ENCODE peak calls at places on chromosome 20, in five cellular contexts. S is AG04450, B is keratinocyte, M is heart right ventricle, X is pancreas. P is an unnamed sample.
A peak's percentile ranks its signal among the peaks of the same experiment; 100 is the strongest.

GRCh38 chr20:7232796-7233195 is 465.3 kb downstream of the BMP2 start:
- DNase-seq in X (no peak), B (peak; percentile 5), M (no peak), S (no peak), P (no peak)

GRCh38 chr20:3889489-3890409 is 562 bp downstream of the PANK2 start:
- DNase-seq in B (no peak), S (no peak), X (peak; percentile 32), M (peak; percentile 40), P (peak; percentile 69)

GRCh38 chr20:23362392-23363256 is 642 bp downstream of the GZF1 start:
- DNase-seq in M (peak; percentile 34), B (no peak), S (no peak), X (peak; percentile 46), P (peak; percentile 39)

GRCh38 chr20:52959125-52959524 is 13.0 kb upstream of the TSHZ2 start:
- DNase-seq in S (no peak), X (no peak), M (no peak), B (no peak), P (no peak)

GRCh38 chr20:51369503-51369902 is 173.0 kb downstream of the NFATC2 start:
- DNase-seq in X (no peak), B (no peak), S (no peak), M (no peak), P (no peak)

GRCh38 chr20:62025832-62026563 is 39.7 kb downstream of the TAF4 start:
- DNase-seq in X (no peak), B (no peak), M (peak; percentile 63), S (peak; percentile 20), P (no peak)

GRCh38 chr20:63580796-63581461 is 6.9 kb upstream of the HELZ2 start:
- DNase-seq in X (no peak), S (no peak), B (peak; percentile 45), M (no peak), P (peak; percentile 80)

GRCh38 chr20:62522748-62523396 is 47.1 kb upstream of the GATA5 start:
- DNase-seq in B (no peak), S (no peak), X (no peak), M (no peak), P (no peak)

GRCh38 chr20:38499366-38499765 is 26.7 kb downstream of the RALGAPB start:
- DNase-seq in B (no peak), X (no peak), S (no peak), M (no peak), P (no peak)

GRCh38 chr20:21698494-21699215 is 6.8 kb upstream of the PAX1 start:
- DNase-seq in X (no peak), S (no peak), M (no peak), B (no peak), P (no peak)

GRCh38 chr20:4601630-4602296 is 119.9 kb upstream of the PRND start:
- DNase-seq in M (peak; percentile 78), S (no peak), X (no peak), B (peak; percentile 44), P (no peak)

GRCh38 chr20:63966172-63966943 is 3.4 kb downstream of the ZNF512B start:
- DNase-seq in M (no peak), S (no peak), X (no peak), B (no peak), P (no peak)

GRCh38 chr20:6636209-6637159 is 131.0 kb upstream of the BMP2 start:
- DNase-seq in B (no peak), X (peak; percentile 43), S (peak; percentile 30), M (peak; percentile 45), P (no peak)

GRCh38 chr20:58810116-58810878 is 40.4 kb downstream of the GNAS-AS1 start:
- DNase-seq in S (no peak), B (no peak), M (no peak), X (no peak), P (no peak)

GRCh38 chr20:40525356-40525755 is 163.7 kb downstream of the MAFB start:
- DNase-seq in S (peak; percentile 32), M (no peak), B (no peak), X (no peak), P (no peak)

GRCh38 chr20:51244496-51244895 is 221.6 kb upstream of the KCNG1 start:
- DNase-seq in X (no peak), M (no peak), B (no peak), S (no peak), P (no peak)

GRCh38 chr20:4896119-4896700 is 105.1 kb downstream of the SLC23A2 start:
- DNase-seq in M (no peak), B (no peak), S (no peak), X (no peak), P (no peak)

GRCh38 chr20:58407201-58407873 is 18.3 kb downstream of the VAPB start:
- DNase-seq in M (no peak), X (no peak), S (no peak), B (no peak), P (no peak)

GRCh38 chr20:41055679-41056078 is 27.1 kb downstream of the TOP1 start:
- DNase-seq in S (no peak), B (no peak), M (no peak), X (no peak), P (no peak)

GRCh38 chr20:57555457-57556184 is 5.3 kb upstream of the PCK1 start:
- DNase-seq in B (no peak), M (no peak), S (no peak), X (no peak), P (no peak)

GRCh38 chr20:41308726-41309413 is 8.7 kb downstream of the ZHX3 start:
- DNase-seq in B (no peak), X (no peak), M (no peak), S (no peak), P (no peak)

GRCh38 chr20:21665687-21666446 is 39.6 kb upstream of the PAX1 start:
- DNase-seq in S (no peak), B (no peak), X (no peak), M (no peak), P (no peak)

GRCh38 chr20:19964289-19965263 is 52.6 kb upstream of the NAA20 start:
- DNase-seq in X (peak; percentile 73), S (peak; percentile 94), B (no peak), M (no peak), P (peak; percentile 75)

GRCh38 chr20:33280000-33280680 is 2.9 kb upstream of the BPIFB1 start:
- DNase-seq in X (no peak), B (no peak), S (no peak), M (no peak), P (no peak)

GRCh38 chr20:58628491-58629212 is 22.4 kb upstream of the STX16 start:
- DNase-seq in S (no peak), X (no peak), M (no peak), B (no peak), P (no peak)

GRCh38 chr20:9739991-9740390 is 98.9 kb downstream of the PAK5 start:
- DNase-seq in X (no peak), M (no peak), B (no peak), S (no peak), P (no peak)

GRCh38 chr20:62159835-62160234 is 16.3 kb downstream of the SS18L1 start:
- DNase-seq in S (no peak), B (peak; percentile 96), M (no peak), X (no peak), P (no peak)

GRCh38 chr20:62975812-62976413 is 23.4 kb downstream of the SLC17A9 start:
- DNase-seq in X (no peak), B (no peak), S (no peak), M (no peak), P (no peak)

GRCh38 chr20:59948828-59949720 is 8.9 kb downstream of the FAM217B start:
- DNase-seq in M (peak; percentile 40), X (no peak), B (no peak), S (peak; percentile 45), P (no peak)
- H3K27ac ChIP-seq in M (no peak overlapping the region), X (no peak overlapping the region), B (no peak overlapping the region), S (no peak overlapping the region), P (peak overlapping the region; percentile 42)

GRCh38 chr20:558117-558516 is 14.5 kb upstream of the CSNK2A1 start:
- DNase-seq in X (no peak), M (no peak), B (no peak), S (no peak), P (no peak)

GRCh38 chr20:562232-562897 is 18.8 kb upstream of the CSNK2A1 start:
- DNase-seq in B (no peak), X (no peak), M (no peak), S (no peak), P (peak; percentile 18)

GRCh38 chr20:564195-564594 is 20.6 kb upstream of the CSNK2A1 start:
- DNase-seq in X (no peak), M (no peak), B (no peak), S (no peak), P (no peak)

GRCh38 chr20:561437-562231 is 18.0 kb upstream of the CSNK2A1 start:
- DNase-seq in X (no peak), M (peak; percentile 85), B (no peak), S (peak; percentile 16), P (peak; percentile 78)

GRCh38 chr20:560680-561079 is 17.1 kb upstream of the CSNK2A1 start:
- DNase-seq in M (no peak), S (no peak), B (no peak), X (no peak), P (no peak)
- TF ChIP-seq CTCF in M (no peak), S (no peak), B (peak; percentile 8), X (no peak), P (no peak)

DNA sequence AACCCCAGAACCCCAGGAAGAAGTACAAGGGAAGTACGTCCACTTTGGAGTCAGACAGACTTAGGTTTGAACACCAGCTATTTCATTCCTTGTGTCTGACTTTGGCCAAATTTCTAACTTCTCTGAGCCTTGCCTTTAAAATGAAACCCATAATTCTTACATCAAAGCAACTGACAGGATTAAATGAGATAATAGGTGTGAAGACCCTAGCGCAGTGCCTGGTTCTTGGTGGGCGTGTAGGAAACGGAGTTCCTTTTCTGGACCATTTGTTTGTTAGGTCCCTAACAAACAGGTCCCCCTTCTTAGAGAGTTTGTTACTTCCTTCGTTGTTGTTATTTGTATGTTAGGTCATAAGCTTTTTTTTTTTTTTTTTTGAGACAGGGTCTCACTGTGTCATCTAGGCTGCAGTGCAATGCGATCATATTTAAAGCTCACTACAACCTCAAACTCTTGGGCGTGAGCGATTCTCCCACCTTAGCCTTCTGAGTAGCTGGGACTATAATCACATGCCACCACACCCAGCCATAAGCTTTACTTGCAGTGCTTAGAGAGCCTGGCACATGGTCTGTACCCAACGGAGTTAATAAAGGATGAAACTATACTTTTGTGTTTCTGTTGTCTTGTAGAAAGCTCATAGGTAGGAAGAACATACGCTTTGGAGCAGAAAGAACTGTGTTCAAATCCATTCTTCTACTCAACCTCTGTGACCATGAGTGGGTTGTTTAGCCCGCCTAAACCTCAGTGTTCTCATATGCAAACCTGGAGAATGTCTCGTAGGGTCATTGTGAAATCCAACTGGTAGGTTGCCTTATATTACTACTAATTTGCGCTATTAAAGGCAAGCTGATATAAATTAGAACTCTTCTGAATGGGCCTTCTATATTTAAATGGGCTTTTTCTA is 21.8 kb upstream of the MROH8 start:
- DNase-seq in X (no peak), M (no peak), S (no peak), B (no peak), P (no peak)
- H3K27ac ChIP-seq in X (no peak overlapping the region), M (no peak overlapping the region), S (no peak overlapping the region), B (peak overlapping the region; percentile 59), P (no peak overlapping the region)

DNA sequence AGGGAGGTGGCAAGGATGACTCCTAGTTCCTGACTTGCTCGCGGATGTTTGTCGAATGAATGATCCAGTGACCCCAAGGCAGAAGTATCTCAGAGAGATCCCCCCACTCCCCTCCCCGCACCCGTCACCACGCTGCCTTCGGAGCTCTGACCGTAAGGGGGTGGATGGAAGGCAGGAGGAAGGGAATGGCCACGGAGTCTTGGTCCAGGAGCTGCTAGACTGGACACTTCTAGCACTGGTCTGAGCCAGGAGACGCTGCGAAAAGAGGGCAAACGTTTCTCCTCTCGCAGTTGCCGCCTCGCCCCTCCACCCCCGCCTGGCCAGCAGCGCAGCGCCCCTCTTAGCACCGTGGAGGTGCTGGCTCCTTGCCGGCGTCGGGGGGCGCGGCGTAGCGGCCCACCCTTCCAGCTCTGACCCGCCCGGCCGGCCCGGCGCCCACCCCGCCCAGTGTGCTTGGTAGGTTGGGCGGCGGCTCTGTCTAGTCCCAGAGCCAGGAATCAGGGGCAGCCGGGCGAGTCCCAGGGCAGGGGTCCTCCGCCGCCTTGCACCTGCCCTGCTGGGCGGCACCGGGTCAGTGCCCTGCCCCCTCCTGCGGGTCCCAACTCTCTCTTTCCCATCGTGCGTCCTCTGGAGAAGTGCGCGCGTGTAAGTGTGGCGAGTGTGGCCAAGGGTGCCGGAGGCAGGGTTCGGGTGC is 2.4 kb upstream of the DBNDD2 start:
- DNase-seq in S (no peak), X (no peak), B (no peak), M (peak; percentile 34), P (peak; percentile 69)
- TF ChIP-seq CTCF in S (no peak), X (no peak), B (no peak), M (no peak), P (no peak)